ENCODE peak calls at places on chromosome 1, in six cellular contexts. J, V, E, U, B and T are unnamed samples.

GRCh38 chr1:19032413-19032695 is 75.9 kb upstream of the IFFO2 start:
- DNase-seq in B (no peak), E (peak; percentile 41), V (no peak), U (no peak), J (no peak), T (no peak)

GRCh38 chr1:43509740-43510375 is 20.8 kb upstream of the PTPRF start:
- DNase-seq in B (peak; percentile 68), U (no peak), V (no peak), J (no peak), E (no peak), T (no peak)

GRCh38 chr1:197469620-197470210 is 201.7 kb downstream of the CRB1 start:
- DNase-seq in J (no peak), U (no peak), E (no peak), B (no peak), V (no peak), T (no peak)

GRCh38 chr1:233909195-233909594 is 4.7 kb downstream of the SLC35F3 start:
- DNase-seq in V (no peak), B (no peak), U (no peak), E (no peak), J (no peak), T (no peak)

GRCh38 chr1:93703649-93704048 is 22.0 kb upstream of the BCAR3 start:
- DNase-seq in E (no peak), B (no peak), V (peak; percentile 33), U (no peak), J (no peak), T (peak; percentile 48)

GRCh38 chr1:15218287-15219279 is 28.4 kb upstream of the FHAD1 start:
- DNase-seq in J (peak; percentile 38), E (no peak), U (peak; percentile 58), B (peak; percentile 7), V (peak; percentile 56), T (no peak)

GRCh38 chr1:43441894-43442632 is 11.7 kb downstream of the HYI start:
- DNase-seq in B (no peak), U (peak; percentile 20), J (peak; percentile 20), V (no peak), E (peak; percentile 60), T (peak; percentile 17)

GRCh38 chr1:51344602-51345299 is 14.4 kb upstream of the TTC39A start:
- DNase-seq in V (no peak), E (no peak), J (no peak), U (no peak), B (no peak), T (peak; percentile 54)

GRCh38 chr1:220313576-220313975 is 41.3 kb upstream of the RAB3GAP2 start:
- DNase-seq in B (no peak), E (no peak), U (no peak), V (no peak), J (no peak), T (no peak)

GRCh38 chr1:235357485-235358378 is 9.5 kb upstream of the TBCE start:
- DNase-seq in B (no peak), V (no peak), J (no peak), E (no peak), U (no peak), T (no peak)

GRCh38 chr1:151443846-151444790 is 15.2 kb downstream of the POGZ start:
- DNase-seq in E (no peak), U (peak; percentile 63), J (peak; percentile 56), V (peak; percentile 86), B (peak; percentile 38), T (peak; percentile 53)

GRCh38 chr1:186899577-186899976 is 70.8 kb downstream of the PLA2G4A start:
- DNase-seq in E (no peak), B (peak; percentile 43), V (no peak), U (no peak), J (no peak), T (no peak)

GRCh38 chr1:167003711-167004110 is 14.6 kb downstream of the MAEL start:
- DNase-seq in U (no peak), E (no peak), V (no peak), B (no peak), J (no peak), T (no peak)

GRCh38 chr1:228085287-228085926 is 2.9 kb downstream of the ARF1 start:
- DNase-seq in V (peak; percentile 84), U (no peak), B (no peak), E (no peak), J (no peak), T (peak; percentile 46)

GRCh38 chr1:64471218-64471719 is 1.3 kb downstream of the CACHD1 start:
- DNase-seq in E (peak; percentile 74), U (peak; percentile 49), J (peak; percentile 47), V (no peak), B (no peak), T (peak; percentile 54)

GRCh38 chr1:9473032-9473792 is 66.1 kb upstream of the SLC25A33 start:
- DNase-seq in J (peak; percentile 90), U (peak; percentile 71), B (no peak), V (peak; percentile 95), E (peak; percentile 85), T (no peak)

GRCh38 chr1:226378071-226378470 is 29.8 kb downstream of the PARP1 start:
- DNase-seq in J (no peak), B (no peak), E (no peak), V (peak; percentile 31), U (no peak), T (no peak)

GRCh38 chr1:214584805-214585766 is 17.9 kb upstream of the CENPF start:
- DNase-seq in U (no peak), B (no peak), J (no peak), E (no peak), V (peak; percentile 73), T (no peak)

GRCh38 chr1:165632152-165632469 is 1.1 kb downstream of the MGST3 start:
- DNase-seq in E (no peak), B (no peak), V (no peak), U (no peak), J (no peak), T (no peak)

GRCh38 chr1:148158594-148158993 is 6.5 kb upstream of the NBPF11 start:
- DNase-seq in E (no peak), V (no peak), U (no peak), B (no peak), J (no peak), T (no peak)

GRCh38 chr1:221719987-221720386 is 21.9 kb downstream of the DUSP10 start:
- DNase-seq in J (no peak), V (no peak), E (no peak), U (no peak), B (no peak), T (no peak)

GRCh38 chr1:14090062-14090461 is 390.1 kb downstream of the PRDM2 start:
- DNase-seq in E (no peak), J (no peak), U (no peak), V (no peak), B (no peak), T (no peak)

GRCh38 chr1:51421961-51422360 is 91.6 kb upstream of the TTC39A start:
- DNase-seq in E (no peak), V (peak; percentile 82), J (no peak), B (no peak), U (no peak), T (no peak)

GRCh38 chr1:201966171-201966570 is 10.9 kb downstream of the TIMM17A start:
- DNase-seq in B (no peak), V (no peak), J (no peak), U (no peak), E (no peak), T (no peak)

GRCh38 chr1:4724695-4725250 is 70.4 kb downstream of the AJAP1 start:
- DNase-seq in J (no peak), E (no peak), V (no peak), B (no peak), U (no peak), T (no peak)

GRCh38 chr1:58927026-58927721 is 143.3 kb upstream of the JUN start:
- DNase-seq in V (peak; percentile 12), E (no peak), U (no peak), J (no peak), B (no peak), T (no peak)

GRCh38 chr1:201313086-201313485 is 29.8 kb downstream of the PKP1 start:
- DNase-seq in V (no peak), U (no peak), J (no peak), B (no peak), E (no peak), T (no peak)

GRCh38 chr1:14064649-14065442 is 364.9 kb downstream of the PRDM2 start:
- DNase-seq in U (no peak), J (no peak), E (no peak), V (no peak), B (no peak), T (no peak)

GRCh38 chr1:3192825-3193224 is 123.8 kb downstream of the PRDM16 start:
- DNase-seq in E (peak; percentile 87), U (no peak), V (no peak), B (no peak), J (no peak), T (no peak)

GRCh38 chr1:153727463-153728304 is at the start of gene INTS3:
- DNase-seq in U (peak; percentile 100), E (peak; percentile 100), V (peak; percentile 100), J (peak; percentile 100), B (peak; percentile 100), T (peak; percentile 100)
- H3K4me1 ChIP-seq in U (peaks cover 2% of the 10 kb centered on the region), E (peaks cover 43% of the 10 kb centered on the region), V (peaks cover 3% of the 10 kb centered on the region), J (peaks cover 4% of the 10 kb centered on the region), B (peaks cover 12% of the 10 kb centered on the region), T (peaks cover 16% of the 10 kb centered on the region)

GRCh38 chr1:244388961-244389360 is 62.7 kb downstream of the ADSS2 start:
- DNase-seq in B (no peak), E (no peak), U (no peak), J (no peak), V (peak; percentile 54), T (no peak)

GRCh38 chr1:244394851-244395765 is 56.6 kb downstream of the ADSS2 start:
- DNase-seq in E (no peak), B (no peak), V (no peak), U (no peak), J (no peak), T (no peak)

GRCh38 chr1:244393604-244394176 is 58.0 kb downstream of the ADSS2 start:
- DNase-seq in V (no peak), E (no peak), J (no peak), B (no peak), U (no peak), T (no peak)

GRCh38 chr1:244394346-244394745 is 57.4 kb downstream of the ADSS2 start:
- DNase-seq in B (no peak), U (no peak), V (no peak), J (no peak), E (no peak), T (no peak)

GRCh38 chr1:244391761-244392160 is 59.9 kb downstream of the ADSS2 start:
- DNase-seq in V (peak; percentile 58), J (no peak), U (no peak), E (no peak), B (no peak), T (no peak)
- H3K27ac ChIP-seq in V (no peak overlapping the region), J (no peak overlapping the region), U (no peak overlapping the region), E (no peak overlapping the region), B (no peak overlapping the region), T (no peak overlapping the region)

GRCh38 chr1:26213335-26213905 is 20.6 kb upstream of the CEP85 start:
- DNase-seq in V (no peak), B (no peak), J (no peak), U (no peak), E (no peak), T (no peak)
- H3K4me1 ChIP-seq in V (no peaks in the 10 kb centered on the region), B (no peaks in the 10 kb centered on the region), J (no peaks in the 10 kb centered on the region), U (no peaks in the 10 kb centered on the region), E (no peaks in the 10 kb centered on the region), T (no peaks in the 10 kb centered on the region)

DNA sequence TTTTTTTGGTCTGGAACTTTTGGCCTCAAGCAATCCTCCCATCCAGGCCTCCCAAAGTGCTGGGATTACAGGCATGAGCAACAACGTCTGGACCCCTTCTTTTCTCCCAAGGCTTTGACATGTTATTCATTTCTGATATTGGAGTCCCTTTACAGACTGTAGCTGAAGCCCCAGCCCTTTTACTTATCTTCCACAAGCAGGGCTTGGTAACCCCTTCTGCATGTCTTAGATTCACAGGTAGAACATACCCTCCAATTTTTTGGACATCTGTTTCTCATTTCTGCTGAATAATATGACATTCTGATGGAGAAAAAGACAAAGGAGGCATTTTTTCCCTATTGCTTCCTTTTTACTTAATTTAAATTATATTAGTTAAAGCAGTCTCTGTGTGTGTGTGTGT is 39.2 kb upstream of the RGS21 start:
- DNase-seq in U (no peak), J (no peak), V (no peak), B (no peak), E (no peak), T (no peak)
- H3K27ac ChIP-seq in U (no peak overlapping the region), J (no peak overlapping the region), V (no peak overlapping the region), B (no peak overlapping the region), E (no peak overlapping the region), T (no peak overlapping the region)